ENCODE peak calls at places on chromosomes 6 and 20, in four cellular contexts. M is mucosa of descending colon, W is aorta, K is A549. S is an unnamed sample. For H3K4me1, the result is how much of the 10 kb centered on the place peaks cover.

GRCh38 chr20:52060794-52061714 is 130.5 kb downstream of the ZFP64 start:
- DNase-seq in K (peak), W (no peak), M (no peak), S (no peak)

GRCh38 chr6:122621638-122622037 is 11.4 kb downstream of the PKIB start:
- DNase-seq in K (no peak), W (no peak), M (no peak), S (no peak)

GRCh38 chr20:43798591-43799149 is 71.9 kb upstream of the GTSF1L start:
- DNase-seq in K (no peak), W (no peak), M (no peak), S (no peak)

GRCh38 chr6:129730477-129731165 is 20.6 kb upstream of the ARHGAP18 start:
- DNase-seq in K (peak), M (no peak), W (no peak), S (peak)

GRCh38 chr6:13485923-13486557 is 1.4 kb downstream of the GFOD1 start:
- DNase-seq in M (peak), W (no peak), K (peak), S (peak)

GRCh38 chr6:98041072-98041471 is 758.1 kb upstream of the MMS22L start:
- DNase-seq in W (no peak), K (no peak), M (no peak), S (no peak)

GRCh38 chr20:64150756-64151633 is 13.3 kb upstream of the MYT1 start:
- DNase-seq in W (peak), K (no peak), M (no peak), S (no peak)

GRCh38 chr6:139549561-139550070 is 175.2 kb upstream of the CITED2 start:
- DNase-seq in M (no peak), W (no peak), K (no peak), S (no peak)

GRCh38 chr6:139250296-139251274 is 41.2 kb downstream of the TXLNB start:
- DNase-seq in W (peak), K (peak), M (peak), S (peak)

GRCh38 chr6:21295846-21296245 is 297.7 kb upstream of the SOX4 start:
- DNase-seq in M (no peak), W (no peak), K (no peak), S (no peak)

GRCh38 chr20:52231230-52231746 is 39.7 kb upstream of the ZFP64 start:
- DNase-seq in M (no peak), W (no peak), K (peak), S (no peak)

GRCh38 chr20:45752747-45753146 is 30.6 kb downstream of the SPINT4 start:
- DNase-seq in W (no peak), K (no peak), M (no peak), S (no peak)

GRCh38 chr6:68892432-68892831 is 257.4 kb downstream of the ADGRB3 start:
- DNase-seq in W (no peak), K (no peak), M (no peak), S (no peak)

GRCh38 chr20:44601801-44602204 is 19.4 kb downstream of the PKIG start:
- DNase-seq in M (peak), W (peak), K (no peak), S (no peak)

GRCh38 chr20:39829255-39829654 is 859.8 kb downstream of the MAFB start:
- DNase-seq in K (no peak), M (no peak), W (no peak), S (no peak)

GRCh38 chr20:62708591-62709536 is at the start of gene NTSR1:
- DNase-seq in K (peak), W (no peak), M (no peak), S (no peak)

GRCh38 chr20:51016521-51016920 is 6.4 kb downstream of the KCNG1 start:
- DNase-seq in M (no peak), K (no peak), W (no peak), S (no peak)

GRCh38 chr6:104955491-104955890 is 1.4 kb upstream of the LIN28B start:
- DNase-seq in M (no peak), W (no peak), K (peak), S (no peak)

GRCh38 chr20:12318043-12318442 is 400.4 kb downstream of the BTBD3 start:
- DNase-seq in M (no peak), W (no peak), K (no peak), S (no peak)

GRCh38 chr6:145453376-145453775 is 281.9 kb downstream of the EPM2A start:
- DNase-seq in K (no peak), W (no peak), M (no peak), S (no peak)

GRCh38 chr6:27157461-27158315 is 89.8 kb upstream of the PRSS16 start:
- DNase-seq in M (peak), W (peak), K (peak), S (peak)

GRCh38 chr20:57498425-57499400 is 26.2 kb downstream of the CTCFL start:
- DNase-seq in M (peak), K (peak), W (no peak), S (no peak)

GRCh38 chr20:12555369-12555768 is 453.4 kb upstream of the SPTLC3 start:
- DNase-seq in K (no peak), M (no peak), W (no peak), S (peak)

GRCh38 chr6:110053395-110054240 is 75.5 kb downstream of the GPR6 start:
- DNase-seq in W (no peak), M (no peak), K (peak), S (peak)

GRCh38 chr6:30494275-30494990 is 5.1 kb downstream of the HLA-E start:
- DNase-seq in W (no peak), M (no peak), K (no peak), S (no peak)

GRCh38 chr6:37490466-37491015 is 9.2 kb downstream of the CCDC167 start:
- DNase-seq in K (no peak), W (no peak), M (no peak), S (no peak)

GRCh38 chr6:14121936-14122344 is 4.4 kb downstream of the CD83 start:
- DNase-seq in W (peak), K (no peak), M (no peak), S (no peak)

GRCh38 chr6:4568138-4568537 is 208.1 kb upstream of the CDYL start:
- DNase-seq in W (no peak), M (no peak), K (no peak), S (no peak)

GRCh38 chr6:1463751-1464397 is 74.5 kb downstream of the FOXF2 start:
- DNase-seq in W (no peak), M (no peak), K (no peak), S (no peak)

GRCh38 chr6:72525821-72526550 is 95.9 kb upstream of the KCNQ5 start:
- DNase-seq in W (no peak), M (no peak), K (no peak), S (no peak)

GRCh38 chr6:130708338-130708737 is 118.9 kb upstream of the SMLR1 start:
- DNase-seq in K (peak), W (no peak), M (no peak), S (no peak)

GRCh38 chr6:53578371-53578770 is 33.5 kb upstream of the GCLC start:
- DNase-seq in K (no peak), W (no peak), M (peak), S (no peak)

GRCh38 chr6:157873735-157874344 is 50.8 kb downstream of the SNX9 start:
- DNase-seq in K (peak), M (peak), W (peak), S (peak)

GRCh38 chr6:40930555-40930954 is 108.5 kb downstream of the UNC5CL start:
- DNase-seq in M (peak), W (peak), K (peak), S (peak)

GRCh38 chr6:16737389-16737788 is 23.9 kb downstream of the ATXN1 start:
- DNase-seq in K (no peak), W (no peak), M (no peak), S (no peak)
- H3K4me1 ChIP-seq in K (under half), W (under half), M (under half), S (under half)

GRCh38 chr6:2819891-2820814 is 21.5 kb downstream of the SERPINB1 start:
- DNase-seq in W (no peak), M (no peak), K (no peak), S (no peak)

GRCh38 chr6:2818593-2818992 is 23.1 kb downstream of the SERPINB1 start:
- DNase-seq in W (no peak), K (no peak), M (no peak), S (peak)

GRCh38 chr6:2819115-2819514 is 22.5 kb downstream of the SERPINB1 start:
- DNase-seq in K (no peak), M (no peak), W (no peak), S (no peak)

GRCh38 chr6:2823104-2823850 is 18.4 kb downstream of the SERPINB1 start:
- DNase-seq in K (no peak), W (no peak), M (no peak), S (no peak)

GRCh38 chr6:2821554-2821953 is 20.1 kb downstream of the SERPINB1 start:
- DNase-seq in K (no peak), M (no peak), W (no peak), S (no peak)
- H3K4me1 ChIP-seq in K (under half), M (under half), W (under half), S (under half)

GRCh38 chr20:31682352-31682751 is 40.3 kb downstream of the BCL2L1 start:
- DNase-seq in W (no peak), M (no peak), K (no peak), S (no peak)

GRCh38 chr20:31684153-31685003 is 38.3 kb downstream of the BCL2L1 start:
- DNase-seq in K (no peak), M (no peak), W (no peak), S (no peak)

GRCh38 chr20:31681128-31681727 is 41.4 kb downstream of the BCL2L1 start:
- DNase-seq in M (no peak), W (no peak), K (no peak), S (no peak)

GRCh38 chr20:31681769-31682168 is 40.9 kb downstream of the BCL2L1 start:
- DNase-seq in W (no peak), K (no peak), M (no peak), S (no peak)

GRCh38 chr20:31682927-31683326 is 39.7 kb downstream of the BCL2L1 start:
- DNase-seq in W (no peak), K (no peak), M (no peak), S (no peak)
- H3K4me1 ChIP-seq in W (under half), K (half or more), M (under half), S (half or more)

GRCh38 chr6:43097502-43097901 is 21.4 kb downstream of the PTK7 start:
- DNase-seq in W (no peak), K (no peak), M (no peak), S (no peak)
- H3K4me1 ChIP-seq in W (under half), K (under half), M (under half), S (under half)